ENCODE peak calls at places on chromosomes 13 and 19, in eight cellular contexts. M, E, K, Y, I, H, L and R are unnamed samples.
A peak's percentile ranks its signal among the peaks of the same experiment; 100 is the strongest.

GRCh38 chr19:10334340-10335148 is 1.2 kb upstream of the RAVER1 start:
- DNase-seq in E (peak; percentile 39), M (peak; percentile 93), H (peak; percentile 98), Y (peak; percentile 95), K (no peak), L (peak; percentile 97), I (peak; percentile 96), R (peak; percentile 99)

GRCh38 chr13:32019612-32020233 is 11.9 kb upstream of the FRY start:
- DNase-seq in I (peak; percentile 73), M (peak; percentile 76), E (peak; percentile 42), Y (peak; percentile 46), K (peak; percentile 22), L (no peak), H (no peak), R (no peak)

GRCh38 chr19:10780368-10780767 is 55.6 kb downstream of the TMED1 start:
- DNase-seq in Y (peak; percentile 33), H (no peak), I (no peak), M (no peak), K (no peak), L (no peak), E (no peak), R (no peak)

GRCh38 chr13:39501711-39502324 is 101.2 kb downstream of the LHFPL6 start:
- DNase-seq in I (no peak), E (no peak), M (peak; percentile 53), L (no peak), H (no peak), K (no peak), Y (peak; percentile 16), R (no peak)

GRCh38 chr19:10270180-10270615 is 722 bp upstream of the ICAM1 start:
- DNase-seq in M (peak; percentile 20), L (peak; percentile 83), K (peak; percentile 59), Y (peak; percentile 53), E (peak; percentile 75), H (no peak), I (no peak), R (peak; percentile 57)

GRCh38 chr13:93118081-93118615 is 108.5 kb upstream of the GPC6 start:
- DNase-seq in I (no peak), E (no peak), K (no peak), M (no peak), L (no peak), Y (no peak), H (no peak), R (no peak)

GRCh38 chr13:98581971-98582702 is 5.2 kb upstream of the STK24 start:
- DNase-seq in E (no peak), H (no peak), I (no peak), K (no peak), L (peak; percentile 32), M (no peak), Y (peak; percentile 35), R (no peak)

GRCh38 chr19:18749362-18750231 is 41.5 kb downstream of the COMP start:
- DNase-seq in E (no peak), Y (no peak), L (no peak), I (no peak), K (no peak), M (peak; percentile 42), H (no peak), R (no peak)

GRCh38 chr19:4327252-4327876 is 11.3 kb downstream of the STAP2 start:
- DNase-seq in H (peak; percentile 71), M (peak; percentile 94), E (peak; percentile 84), Y (peak; percentile 85), L (peak; percentile 90), K (peak; percentile 64), I (peak; percentile 83), R (peak; percentile 89)

GRCh38 chr13:112236539-112237197 is 139.5 kb upstream of the SPACA7 start:
- DNase-seq in I (no peak), E (no peak), H (no peak), Y (no peak), K (no peak), L (no peak), M (no peak), R (no peak)

GRCh38 chr13:84867246-84867645 is 932.0 kb downstream of the SLITRK6 start:
- DNase-seq in E (no peak), M (no peak), K (no peak), I (no peak), L (no peak), H (no peak), Y (no peak), R (no peak)

GRCh38 chr13:94660695-94661324 is 51.5 kb downstream of the SOX21 start:
- DNase-seq in H (no peak), K (no peak), M (peak; percentile 47), Y (no peak), L (no peak), I (no peak), E (no peak), R (no peak)

GRCh38 chr13:94331281-94331680 is 148.2 kb downstream of the DCT start:
- DNase-seq in I (no peak), Y (no peak), E (no peak), K (no peak), H (no peak), M (no peak), L (no peak), R (no peak)

GRCh38 chr13:111371211-111371610 is 50.8 kb downstream of the TEX29 start:
- DNase-seq in E (no peak), L (peak; percentile 11), K (no peak), M (no peak), H (no peak), Y (no peak), I (no peak), R (no peak)

GRCh38 chr19:49701271-49701786 is 10.4 kb downstream of the CPT1C start:
- DNase-seq in H (no peak), L (no peak), I (no peak), Y (no peak), M (no peak), K (no peak), E (no peak), R (no peak)

GRCh38 chr13:41365636-41366035 is 54.6 kb downstream of the NAA16 start:
- DNase-seq in K (no peak), M (no peak), H (no peak), I (no peak), E (no peak), Y (no peak), L (no peak), R (no peak)

GRCh38 chr13:114132419-114133121 is at the start of gene RASA3:
- DNase-seq in H (no peak), L (peak; percentile 91), Y (peak; percentile 87), M (peak; percentile 95), K (peak; percentile 65), E (peak; percentile 63), I (peak; percentile 92), R (peak; percentile 58)

GRCh38 chr13:111360452-111360851 is 40.0 kb downstream of the TEX29 start:
- DNase-seq in I (no peak), L (no peak), Y (no peak), H (no peak), M (no peak), K (no peak), E (no peak), R (no peak)

GRCh38 chr19:39086401-39086800 is 2.2 kb downstream of the ACP7 start:
- DNase-seq in K (no peak), Y (no peak), E (no peak), L (no peak), I (no peak), H (no peak), M (no peak), R (no peak)

GRCh38 chr19:55620410-55620809 is 4.0 kb downstream of the ZNF784 start:
- DNase-seq in I (no peak), M (no peak), H (no peak), L (no peak), K (no peak), Y (no peak), E (no peak), R (no peak)

GRCh38 chr13:112510002-112510780 is 77.8 kb downstream of the TUBGCP3 start:
- DNase-seq in E (no peak), Y (peak; percentile 17), L (no peak), K (no peak), M (peak; percentile 81), I (peak; percentile 59), H (no peak), R (peak; percentile 53)

GRCh38 chr19:8097681-8098567 is 45.4 kb downstream of the CCL25 start:
- DNase-seq in E (no peak), M (no peak), I (no peak), H (no peak), L (no peak), Y (no peak), K (no peak), R (no peak)

GRCh38 chr19:18185538-18185937 is 7.5 kb upstream of the MPV17L2 start:
- DNase-seq in L (no peak), M (peak; percentile 34), I (no peak), Y (no peak), E (no peak), K (no peak), H (no peak), R (no peak)

GRCh38 chr19:17326595-17326966 is 8.1 kb downstream of the ANO8 start:
- DNase-seq in M (peak; percentile 56), I (no peak), K (no peak), H (no peak), L (no peak), E (no peak), Y (no peak), R (no peak)

GRCh38 chr13:99572921-99573320 is 71.6 kb downstream of the TM9SF2 start:
- DNase-seq in I (no peak), L (no peak), E (no peak), Y (no peak), K (no peak), H (no peak), M (no peak), R (no peak)

GRCh38 chr13:99465454-99465853 is 35.8 kb upstream of the TM9SF2 start:
- DNase-seq in E (no peak), I (no peak), L (no peak), H (no peak), Y (no peak), K (no peak), M (no peak), R (no peak)

GRCh38 chr13:40966298-40966697 is 52.8 kb downstream of the ELF1 start:
- DNase-seq in Y (no peak), H (no peak), M (no peak), I (no peak), L (no peak), E (no peak), K (no peak), R (no peak)

GRCh38 chr19:41886761-41887710 is 4.1 kb downstream of the ARHGEF1 start:
- DNase-seq in E (peak; percentile 84), K (peak; percentile 78), I (no peak), Y (no peak), H (no peak), M (no peak), L (no peak), R (no peak)

GRCh38 chr13:102687520-102687919 is 7.3 kb downstream of the METTL21C start:
- DNase-seq in L (no peak), M (peak; percentile 34), E (no peak), Y (no peak), H (no peak), K (no peak), I (no peak), R (no peak)

GRCh38 chr13:105908581-105908980 is 626.9 kb downstream of the EFNB2 start:
- DNase-seq in H (no peak), M (no peak), E (peak; percentile 35), K (no peak), Y (peak; percentile 36), I (no peak), L (no peak), R (no peak)

GRCh38 chr19:17025361-17025760 is 1.2 kb downstream of the CPAMD8 start:
- DNase-seq in H (no peak), E (no peak), M (no peak), K (no peak), L (no peak), Y (no peak), I (no peak), R (no peak)

GRCh38 chr19:47013041-47013517 is 6.6 kb upstream of the NPAS1 start:
- DNase-seq in Y (peak; percentile 87), K (peak; percentile 66), I (peak; percentile 83), L (peak; percentile 93), M (peak; percentile 86), H (peak; percentile 87), E (peak; percentile 59), R (peak; percentile 49)

GRCh38 chr19:10580979-10581631 is 6.0 kb downstream of the AP1M2 start:
- DNase-seq in E (peak; percentile 93), Y (peak; percentile 88), I (peak; percentile 91), M (peak; percentile 97), H (peak; percentile 90), K (peak; percentile 90), L (peak; percentile 93), R (peak; percentile 90)